ENCODE peak calls at places on chromosome 13, in seven cellular contexts. Z is neural progenitor cell, I is H9, W is A549, O is SK-N-SH, N is astrocyte, T is HCT116. S is an unnamed sample.

GRCh38 chr13:62747629-62748028 is 1332.0 kb upstream of the PCDH20 start:
- DNase-seq in I (no peak), W (no peak), N (no peak), Z (no peak), T (no peak), O (no peak), S (no peak)

GRCh38 chr13:40408602-40409001 is 257.8 kb downstream of the FOXO1 start:
- DNase-seq in T (peak), I (no peak), N (peak), W (no peak), Z (no peak), O (no peak), S (no peak)

GRCh38 chr13:99124695-99125334 is 75.8 kb upstream of the UBAC2 start:
- DNase-seq in T (peak), Z (no peak), W (peak), I (no peak), O (no peak), N (peak), S (peak)

GRCh38 chr13:87884874-87885273 is 213.7 kb downstream of the SLITRK5 start:
- DNase-seq in N (peak), Z (peak), I (peak), W (no peak), O (peak), T (no peak), S (no peak)

GRCh38 chr13:71770710-71771109 is 96.3 kb downstream of the DACH1 start:
- DNase-seq in O (no peak), W (no peak), T (no peak), I (no peak), N (no peak), Z (no peak), S (no peak)

GRCh38 chr13:98143601-98144500 is 957 bp downstream of the FARP1 start:
- DNase-seq in N (peak), O (peak), Z (peak), I (no peak), W (peak), T (no peak), S (no peak)

GRCh38 chr13:20980420-20980819 is 77.9 kb upstream of the XPO4 start:
- DNase-seq in Z (no peak), O (no peak), I (no peak), W (no peak), T (no peak), N (no peak), S (no peak)

GRCh38 chr13:112562254-112562653 is 25.7 kb downstream of the TUBGCP3 start:
- DNase-seq in Z (no peak), W (no peak), I (no peak), O (no peak), T (no peak), N (no peak), S (no peak)

GRCh38 chr13:46114599-46114998 is 9.8 kb upstream of the CPB2 start:
- DNase-seq in T (no peak), O (no peak), Z (no peak), W (no peak), I (no peak), N (no peak), S (no peak)

GRCh38 chr13:45063261-45063870 is 56.9 kb upstream of the GTF2F2 start:
- DNase-seq in O (no peak), N (peak), W (no peak), Z (no peak), I (no peak), T (no peak), S (no peak)

GRCh38 chr13:105087941-105088340 is 1447.5 kb downstream of the EFNB2 start:
- DNase-seq in I (no peak), N (no peak), T (no peak), O (no peak), W (no peak), Z (no peak), S (no peak)

GRCh38 chr13:27658569-27658968 is 36.9 kb downstream of the POLR1D start:
- DNase-seq in O (no peak), I (no peak), N (peak), W (no peak), Z (no peak), T (no peak), S (no peak)

GRCh38 chr13:27789495-27790303 is 2.6 kb upstream of the GSX1 start:
- DNase-seq in W (no peak), I (peak), T (no peak), O (no peak), Z (peak), N (no peak), S (peak)

GRCh38 chr13:26965058-26965380 is 204.4 kb upstream of the GPR12 start:
- DNase-seq in I (no peak), Z (no peak), T (no peak), O (no peak), N (no peak), W (no peak), S (no peak)

GRCh38 chr13:51534075-51534817 is 50.0 kb upstream of the WDFY2 start:
- DNase-seq in Z (no peak), N (no peak), O (no peak), W (no peak), T (no peak), I (no peak), S (peak)

GRCh38 chr13:112592647-112593046 is 4.7 kb upstream of the TUBGCP3 start:
- DNase-seq in O (no peak), T (no peak), N (no peak), Z (no peak), I (no peak), W (no peak), S (no peak)

GRCh38 chr13:29861694-29862110 is 11.3 kb upstream of the UBL3 start:
- DNase-seq in I (no peak), Z (no peak), W (no peak), T (no peak), O (no peak), N (peak), S (no peak)

GRCh38 chr13:95797016-95797415 is 120.1 kb downstream of the DNAJC3 start:
- DNase-seq in N (no peak), W (no peak), Z (no peak), O (no peak), I (no peak), T (no peak), S (no peak)

GRCh38 chr13:112792511-112792910 is 102.7 kb downstream of the ATP11A start:
- DNase-seq in O (no peak), Z (no peak), W (no peak), I (peak), T (no peak), N (no peak), S (no peak)

GRCh38 chr13:48000559-48001126 is 430 bp downstream of the SUCLA2 start:
- DNase-seq in W (peak), I (peak), Z (peak), T (no peak), O (no peak), N (no peak), S (no peak)

GRCh38 chr13:99205621-99206220 is 5.1 kb downstream of the UBAC2 start:
- DNase-seq in N (no peak), Z (no peak), W (no peak), I (no peak), T (no peak), O (no peak), S (no peak)

GRCh38 chr13:40672310-40673060 is 6.0 kb upstream of the FOXO1 start:
- DNase-seq in I (no peak), O (peak), N (peak), T (peak), W (peak), Z (no peak), S (no peak)

GRCh38 chr13:102856603-102857002 is 10.8 kb downstream of the ERCC5 start:
- DNase-seq in O (no peak), T (no peak), W (no peak), I (no peak), N (peak), Z (no peak), S (no peak)

GRCh38 chr13:77749481-77749880 is 52.0 kb downstream of the SLAIN1 start:
- DNase-seq in W (no peak), T (no peak), Z (peak), I (no peak), O (no peak), N (no peak), S (no peak)

GRCh38 chr13:80348750-80349149 is 7.8 kb upstream of the SPRY2 start:
- DNase-seq in O (no peak), T (no peak), N (no peak), W (no peak), Z (no peak), I (no peak), S (no peak)

GRCh38 chr13:99057310-99057975 is 79.6 kb upstream of the DOCK9 start:
- DNase-seq in Z (no peak), O (no peak), T (no peak), N (no peak), W (peak), I (no peak), S (no peak)

GRCh38 chr13:27923794-27924528 is 4.2 kb downstream of the PDX1 start:
- DNase-seq in W (no peak), T (no peak), I (no peak), Z (peak), N (no peak), O (no peak), S (no peak)

GRCh38 chr13:56736966-56737365 is 403.8 kb upstream of the PRR20A start:
- DNase-seq in Z (no peak), I (no peak), T (no peak), O (no peak), N (no peak), W (no peak), S (no peak)

GRCh38 chr13:33284016-33284415 is 1.5 kb downstream of the STARD13 start:
- DNase-seq in W (no peak), T (no peak), I (no peak), O (no peak), Z (no peak), N (peak), S (no peak)

GRCh38 chr13:99323488-99323887 is 16.3 kb upstream of the GPR183 start:
- DNase-seq in N (peak), W (no peak), Z (no peak), T (peak), I (no peak), O (no peak), S (no peak)

GRCh38 chr13:80237646-80238045 is 103.3 kb downstream of the SPRY2 start:
- DNase-seq in Z (no peak), I (no peak), O (no peak), W (no peak), T (no peak), N (peak), S (no peak)

GRCh38 chr13:60584976-60585375 is 188.0 kb downstream of the TDRD3 start:
- DNase-seq in T (no peak), N (peak), W (no peak), O (no peak), I (peak), Z (peak), S (no peak)

GRCh38 chr13:114229486-114229885 is 5.2 kb upstream of the CDC16 start:
- DNase-seq in N (peak), O (no peak), Z (peak), W (no peak), T (no peak), I (no peak), S (no peak)
- H3K4me2 ChIP-seq in N (peak), O (no peak), Z (peak), W (no peak), T (no peak), I (peak), S (no peak)

GRCh38 chr13:22040810-22041364 is 370.0 kb downstream of the FGF9 start:
- DNase-seq in I (peak), O (no peak), W (peak), Z (peak), T (no peak), N (no peak), S (no peak)
- H3K4me2 ChIP-seq in I (peak), O (no peak), W (peak), Z (peak), T (no peak), N (no peak), S (no peak)

DNA sequence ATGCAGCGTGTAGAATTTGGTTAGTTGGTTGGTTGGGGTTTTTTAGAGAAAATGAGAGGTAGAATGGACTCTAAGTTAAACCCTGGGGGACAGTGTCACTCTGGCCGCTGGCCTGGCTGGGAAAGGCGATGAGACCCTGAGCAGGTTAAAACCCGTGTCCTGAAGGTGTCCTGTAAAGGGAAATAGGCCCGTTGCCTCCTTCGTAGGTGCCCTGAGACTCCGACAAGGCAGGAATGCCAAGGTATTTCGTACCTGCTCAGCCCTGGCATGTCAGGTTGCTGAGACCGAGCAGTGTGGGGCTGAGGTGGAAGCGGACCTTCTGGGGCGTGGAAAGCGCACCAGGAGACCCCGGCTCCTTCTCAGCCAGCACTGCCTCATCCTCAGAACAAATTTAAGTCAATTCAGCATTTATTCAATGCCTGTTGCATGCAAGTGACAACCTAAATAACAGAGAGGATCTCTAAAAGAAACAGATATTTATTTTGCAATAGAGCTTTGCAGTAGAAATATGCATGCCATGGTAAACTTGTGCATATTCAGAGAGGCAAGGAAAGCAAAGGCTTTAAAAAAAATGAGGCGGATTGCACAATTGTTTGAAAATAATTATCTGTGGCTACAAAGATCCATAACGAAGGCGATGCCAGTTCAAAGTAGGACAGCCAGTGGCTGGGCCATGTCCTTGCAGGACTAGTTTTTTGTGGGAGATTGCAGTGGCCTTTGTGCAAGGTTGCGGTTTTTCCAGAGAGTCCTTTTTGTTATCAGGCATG is 1.4 kb upstream of the RAB20 start:
- DNase-seq in T (no peak), Z (no peak), O (no peak), I (no peak), W (no peak), N (no peak), S (no peak)
- H3K4me2 ChIP-seq in T (peak), Z (no peak), O (peak), I (peak), W (peak), N (peak), S (no peak)

GRCh38 chr13:37109080-37109678 is 3.7 kb upstream of the CSNK1A1L start:
- DNase-seq in I (no peak), W (no peak), Z (peak), N (peak), O (peak), T (no peak), S (no peak)

GRCh38 chr13:37102896-37103295 is 2.6 kb downstream of the CSNK1A1L start:
- DNase-seq in O (no peak), I (no peak), N (peak), T (no peak), W (no peak), Z (no peak), S (no peak)

GRCh38 chr13:37106642-37107041 is 1.2 kb upstream of the CSNK1A1L start:
- DNase-seq in N (no peak), O (no peak), I (no peak), T (no peak), Z (peak), W (no peak), S (no peak)

GRCh38 chr13:37107868-37108267 is 2.4 kb upstream of the CSNK1A1L start:
- DNase-seq in O (no peak), I (no peak), N (no peak), W (no peak), T (no peak), Z (no peak), S (no peak)

GRCh38 chr13:37105251-37105714 is at the start of gene CSNK1A1L:
- DNase-seq in W (no peak), T (no peak), Z (no peak), O (no peak), N (no peak), I (no peak), S (no peak)
- H3K4me2 ChIP-seq in W (no peak), T (no peak), Z (no peak), O (no peak), N (no peak), I (no peak), S (no peak)

DNA sequence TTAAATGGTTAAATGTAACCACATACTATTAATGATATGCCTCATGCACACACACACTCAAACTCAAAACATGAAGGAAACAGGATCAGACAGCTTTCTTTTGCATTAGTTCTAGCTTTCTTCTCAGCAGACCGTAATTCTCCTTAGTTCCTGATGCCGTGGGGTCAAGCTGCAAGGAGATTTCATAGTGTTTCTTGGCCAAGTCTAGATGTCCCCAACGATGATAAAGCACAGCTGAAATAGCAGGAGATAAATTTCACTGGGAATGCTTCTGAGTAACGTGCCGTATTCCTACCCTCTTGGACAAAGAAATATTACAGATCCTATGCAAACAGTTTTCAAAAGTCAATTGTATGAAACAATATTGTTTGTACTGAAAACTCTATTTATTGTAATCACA is 16.3 kb upstream of the GGACT start:
- DNase-seq in O (no peak), Z (no peak), W (no peak), I (no peak), T (no peak), N (no peak), S (no peak)
- H3K4me2 ChIP-seq in O (no peak), Z (no peak), W (no peak), I (no peak), T (no peak), N (no peak), S (no peak)

GRCh38 chr13:111534646-111535461 is 214.4 kb downstream of the TEX29 start:
- DNase-seq in W (no peak), N (no peak), T (no peak), O (no peak), I (peak), Z (peak), S (no peak)
- H3K4me2 ChIP-seq in W (no peak), N (no peak), T (no peak), O (no peak), I (peak), Z (peak), S (no peak)